ENCODE peak calls at places on chromosomes 4 and X, in six cellular contexts. One of them, this sample, is unnamed.
A peak's percentile ranks its signal among the peaks of the same experiment; 100 is the strongest.

GRCh38 chr4:7630559-7631287 is 196.0 kb upstream of the PSAPL1 start:
- DNase-seq in H7: no peak
- DNase-seq in Kasumi-1: no peak
- DNase-seq in fibroblast of lung: peak; percentile 78
- DNase-seq in ELF-1: no peak
- DNase-seq in kidney: peak; percentile 23
- DNase-seq in this sample: peak; percentile 34

GRCh38 chr4:78099058-78099457 is 41.9 kb downstream of the FRAS1 start:
- DNase-seq in H7: no peak
- DNase-seq in Kasumi-1: no peak
- DNase-seq in fibroblast of lung: no peak
- DNase-seq in ELF-1: no peak
- DNase-seq in kidney: no peak
- DNase-seq in this sample: no peak

GRCh38 chrX:37423864-37424569 is 74.9 kb downstream of the PRRG1 start:
- DNase-seq in H7: no peak
- DNase-seq in Kasumi-1: no peak
- DNase-seq in fibroblast of lung: peak; percentile 5
- DNase-seq in ELF-1: no peak
- DNase-seq in kidney: no peak
- DNase-seq in this sample: no peak

GRCh38 chrX:723781-724180 is 93.2 kb downstream of the SHOX start:
- DNase-seq in H7: no peak
- DNase-seq in Kasumi-1: no peak
- DNase-seq in fibroblast of lung: no peak
- DNase-seq in ELF-1: no peak
- DNase-seq in kidney: no peak
- DNase-seq in this sample: no peak

GRCh38 chrX:40170830-40171512 is 73.2 kb upstream of the BCOR start:
- DNase-seq in H7: peak; percentile 64
- DNase-seq in Kasumi-1: no peak
- DNase-seq in fibroblast of lung: no peak
- DNase-seq in ELF-1: peak; percentile 79
- DNase-seq in kidney: no peak
- DNase-seq in this sample: no peak

GRCh38 chr4:8427262-8427661 is 13.3 kb downstream of the ACOX3 start:
- DNase-seq in H7: no peak
- DNase-seq in Kasumi-1: no peak
- DNase-seq in fibroblast of lung: no peak
- DNase-seq in ELF-1: no peak
- DNase-seq in kidney: no peak
- DNase-seq in this sample: no peak

GRCh38 chr4:112386051-112386450 is 88.9 kb downstream of the ALPK1 start:
- DNase-seq in H7: no peak
- DNase-seq in Kasumi-1: no peak
- DNase-seq in fibroblast of lung: no peak
- DNase-seq in ELF-1: no peak
- DNase-seq in kidney: no peak
- DNase-seq in this sample: no peak

GRCh38 chr4:148216866-148217814 is 225.1 kb downstream of the NR3C2 start:
- DNase-seq in H7: no peak
- DNase-seq in Kasumi-1: peak; percentile 20
- DNase-seq in fibroblast of lung: peak; percentile 3
- DNase-seq in ELF-1: no peak
- DNase-seq in kidney: no peak
- DNase-seq in this sample: no peak

GRCh38 chr4:105622269-105622668 is 69.8 kb downstream of the ARHGEF38 start:
- DNase-seq in H7: no peak
- DNase-seq in Kasumi-1: no peak
- DNase-seq in fibroblast of lung: peak; percentile 22
- DNase-seq in ELF-1: peak; percentile 51
- DNase-seq in kidney: no peak
- DNase-seq in this sample: no peak

GRCh38 chrX:100447563-100448397 is 37.7 kb upstream of the PCDH19 start:
- DNase-seq in H7: peak; percentile 78
- DNase-seq in Kasumi-1: peak; percentile 54
- DNase-seq in fibroblast of lung: peak; percentile 11
- DNase-seq in ELF-1: peak; percentile 77
- DNase-seq in kidney: no peak
- DNase-seq in this sample: peak; percentile 39

GRCh38 chr4:84482564-84483563 is 16.2 kb downstream of the NKX6-1 start:
- DNase-seq in H7: peak; percentile 87
- DNase-seq in Kasumi-1: no peak
- DNase-seq in fibroblast of lung: no peak
- DNase-seq in ELF-1: no peak
- DNase-seq in kidney: peak; percentile 75
- DNase-seq in this sample: peak; percentile 18